ENCODE peak calls at places on chromosomes 2 and 18, in nine cellular contexts. A, G, R, S, L, D, T, Q and W are unnamed samples.

GRCh38 chr2:238906254-238906935 is 58.5 kb downstream of the TWIST2 start:
- DNase-seq in S (no peak), L (no peak), A (no peak), Q (peak), T (no peak), G (no peak), R (no peak), D (no peak), W (no peak)

GRCh38 chr2:200258881-200259576 is 47.5 kb upstream of the SPATS2L start:
- DNase-seq in L (peak), Q (peak), S (no peak), R (no peak), T (no peak), G (no peak), A (peak), D (no peak), W (no peak)

GRCh38 chr2:233469261-233470006 is 97.1 kb downstream of the USP40 start:
- DNase-seq in L (no peak), A (no peak), R (peak), S (peak), T (no peak), G (no peak), D (no peak), Q (peak), W (peak)

GRCh38 chr18:48003426-48004349 is 73.2 kb upstream of the SMAD2 start:
- DNase-seq in Q (no peak), R (no peak), S (no peak), T (no peak), D (no peak), G (no peak), L (no peak), A (peak), W (no peak)

GRCh38 chr2:3200420-3200939 is 177.1 kb downstream of the EIPR1 start:
- DNase-seq in G (no peak), R (peak), S (no peak), L (no peak), A (no peak), D (peak), T (no peak), Q (no peak), W (no peak)

GRCh38 chr18:22547807-22548561 is 130.3 kb upstream of the CTAGE1 start:
- DNase-seq in R (no peak), G (no peak), D (no peak), Q (no peak), A (peak), S (no peak), T (no peak), L (no peak), W (no peak)

GRCh38 chr2:24342110-24342910 is 18.0 kb downstream of the ITSN2 start:
- DNase-seq in T (no peak), D (no peak), L (no peak), A (peak), R (no peak), Q (no peak), S (no peak), G (no peak), W (no peak)

GRCh38 chr18:46630991-46631390 is 26.0 kb downstream of the LOXHD1 start:
- DNase-seq in T (no peak), S (no peak), G (no peak), Q (no peak), A (no peak), D (no peak), L (no peak), R (no peak), W (no peak)

GRCh38 chr2:45283764-45284620 is 274.7 kb upstream of the SIX2 start:
- DNase-seq in L (no peak), R (no peak), G (no peak), A (peak), S (no peak), D (no peak), Q (no peak), T (no peak), W (no peak)

GRCh38 chr18:38362286-38362792 is 796.7 kb upstream of the CELF4 start:
- DNase-seq in D (no peak), T (no peak), A (no peak), L (peak), G (no peak), Q (no peak), S (no peak), R (no peak), W (no peak)

GRCh38 chr2:162301151-162301804 is 17.2 kb downstream of the IFIH1 start:
- DNase-seq in A (peak), G (peak), R (no peak), D (no peak), L (peak), S (no peak), T (no peak), Q (no peak), W (peak)

GRCh38 chr2:168323456-168324058 is 76.2 kb upstream of the STK39 start:
- DNase-seq in Q (no peak), D (no peak), R (no peak), A (no peak), G (no peak), T (no peak), L (no peak), S (no peak), W (no peak)

GRCh38 chr2:157890960-157891629 is 15.0 kb upstream of the ACVR1 start:
- DNase-seq in A (no peak), R (no peak), D (no peak), Q (no peak), L (peak), G (no peak), S (no peak), T (no peak), W (peak)

GRCh38 chr2:207257291-207258190 is 91.8 kb upstream of the KLF7 start:
- DNase-seq in G (no peak), D (no peak), A (no peak), Q (no peak), S (no peak), T (no peak), R (no peak), L (peak), W (no peak)